ENCODE peak calls at places on chromosomes 5 and 9, in four cellular contexts. P is cardiac muscle cell, F is neural crest cell, M is GM12892. V is an unnamed sample.

GRCh38 chr5:133290669-133291235 is 238.9 kb downstream of the HSPA4 start:
- DNase-seq in M (no peak), P (peak), F (no peak), V (no peak)

GRCh38 chr5:133882801-133883200 is 85.6 kb downstream of the C5orf15 start:
- DNase-seq in P (no peak), M (no peak), F (no peak), V (no peak)

GRCh38 chr5:68110894-68111293 is 104.7 kb upstream of the PIK3R1 start:
- DNase-seq in F (no peak), M (no peak), P (no peak), V (no peak)

GRCh38 chr5:16467363-16468219 is 2.0 kb upstream of the ZNF622 start:
- DNase-seq in F (no peak), P (peak), M (no peak), V (peak)

GRCh38 chr5:86879086-86879485 is 261.3 kb downstream of the COX7C start:
- DNase-seq in F (no peak), P (no peak), M (no peak), V (no peak)

GRCh38 chr5:102296229-102296817 is at the start of gene SLCO4C1:
- DNase-seq in P (peak), F (peak), M (peak), V (peak)

GRCh38 chr5:75601567-75601966 is 9.7 kb upstream of the ANKDD1B start:
- DNase-seq in P (no peak), M (no peak), F (no peak), V (no peak)

GRCh38 chr9:122346478-122347347 is 24.1 kb upstream of the PTGS1 start:
- DNase-seq in F (peak), M (peak), P (peak), V (peak)

GRCh38 chr9:71783120-71783523 is 14.8 kb upstream of the CEMIP2 start:
- DNase-seq in P (no peak), M (no peak), F (no peak), V (peak)

GRCh38 chr5:178786859-178787499 is 56.5 kb upstream of the ZNF354A start:
- DNase-seq in F (no peak), M (no peak), P (no peak), V (no peak)

GRCh38 chr5:131264453-131265200 is 774 bp downstream of the CDC42SE2 start:
- DNase-seq in M (no peak), F (peak), P (peak), V (peak)

GRCh38 chr5:756865-757345 is 27.6 kb downstream of the ZDHHC11B start:
- DNase-seq in P (no peak), M (no peak), F (no peak), V (peak)

GRCh38 chr9:32072568-32072967 is 311.9 kb upstream of the ACO1 start:
- DNase-seq in F (no peak), M (no peak), P (no peak), V (no peak)

GRCh38 chr5:172541119-172541763 is 86.9 kb upstream of the SH3PXD2B start:
- DNase-seq in P (peak), F (no peak), M (no peak), V (no peak)

GRCh38 chr5:58133631-58134296 is 326.1 kb downstream of the PLK2 start:
- DNase-seq in M (no peak), P (no peak), F (no peak), V (no peak)